ENCODE peak calls at places on chromosomes 12 and 14, in four cellular contexts. C is GM03348; Y is A549; N is naive thymus-derived CD8-positive, alpha-beta T cell. V is an unnamed sample.
A peak's percentile ranks its signal among the peaks of the same experiment; 100 is the strongest.

GRCh38 chr12:120581998-120582397 is 796 bp upstream of the POP5 start:
- DNase-seq in N (no peak), C (no peak), Y (no peak), V (no peak)

GRCh38 chr12:127108360-127109215 is 1158.4 kb upstream of the TMEM132C start:
- DNase-seq in C (peak; percentile 84), Y (peak; percentile 73), N (no peak), V (peak; percentile 55)

GRCh38 chr14:75736845-75737485 is 75.9 kb downstream of the TTLL5 start:
- DNase-seq in N (no peak), Y (no peak), C (no peak), V (no peak)

GRCh38 chr14:63435838-63436237 is 107.3 kb downstream of the PPP2R5E start:
- DNase-seq in Y (no peak), N (no peak), C (peak; percentile 78), V (peak; percentile 75)

GRCh38 chr12:112303004-112303403 is 79.2 kb downstream of the HECTD4 start:
- DNase-seq in Y (peak; percentile 67), C (peak; percentile 46), N (no peak), V (no peak)

GRCh38 chr14:101895256-101895655 is 69.1 kb upstream of the DYNC1H1 start:
- DNase-seq in Y (no peak), N (no peak), C (no peak), V (no peak)

GRCh38 chr14:90228478-90228877 is 27.9 kb upstream of the PSMC1 start:
- DNase-seq in C (no peak), Y (no peak), N (no peak), V (no peak)

GRCh38 chr12:68521321-68521839 is 89.3 kb upstream of the RAP1B start:
- DNase-seq in Y (peak; percentile 28), N (no peak), C (peak; percentile 82), V (no peak)

GRCh38 chr14:104665663-104666522 is 23.5 kb upstream of the INF2 start:
- DNase-seq in N (no peak), C (no peak), Y (peak; percentile 86), V (peak; percentile 99)

GRCh38 chr14:64806202-64806861 is 73.4 kb downstream of the SPTB start:
- DNase-seq in C (peak; percentile 73), Y (peak; percentile 87), N (no peak), V (no peak)